ENCODE peak calls at places on chromosomes 7 and 10, in eight cellular contexts. J, A, L, N, S, K, Z and R are unnamed samples. For H3K9me3 and H3K4me1, the result is how much of the 10 kb centered on the place peaks cover.

GRCh38 chr10:73762915-73763314 is 18.7 kb downstream of the SEC24C start:
- DNase-seq in J (peak), A (no peak), L (peak), N (no peak), S (no peak), K (no peak), Z (no peak), R (no peak)

GRCh38 chr7:41630741-41631140 is 72.1 kb downstream of the INHBA start:
- DNase-seq in J (no peak), A (no peak), L (no peak), N (no peak), S (no peak), K (no peak), Z (no peak), R (no peak)

GRCh38 chr10:29209830-29210229 is 79.0 kb upstream of the LYZL1 start:
- DNase-seq in J (no peak), A (no peak), L (no peak), N (no peak), S (no peak), K (no peak), Z (no peak), R (no peak)

GRCh38 chr10:110919971-110920881 is 822 bp downstream of the SHOC2 start:
- DNase-seq in J (no peak), A (no peak), L (no peak), N (no peak), S (peak), K (peak), Z (peak), R (peak)

GRCh38 chr10:122688293-122688989 is 11.2 kb downstream of the C10orf120 start:
- DNase-seq in J (no peak), A (no peak), L (no peak), N (no peak), S (peak), K (no peak), Z (peak), R (no peak)

GRCh38 chr10:87816842-87817178 is 1.2 kb downstream of the ATAD1 start:
- DNase-seq in J (no peak), A (no peak), L (no peak), N (no peak), S (no peak), K (no peak), Z (no peak), R (no peak)

GRCh38 chr10:17643339-17643754 is 604 bp upstream of the STAM start:
- DNase-seq in J (peak), A (no peak), L (peak), N (peak), S (peak), K (no peak), Z (peak), R (peak)

GRCh38 chr7:115145512-115145911 is 223.6 kb downstream of the MDFIC start:
- DNase-seq in J (peak), A (no peak), L (peak), N (no peak), S (no peak), K (no peak), Z (no peak), R (no peak)

GRCh38 chr10:98331888-98332287 is 63.9 kb upstream of the LOXL4 start:
- DNase-seq in J (no peak), A (peak), L (no peak), N (no peak), S (no peak), K (peak), Z (no peak), R (no peak)

GRCh38 chr7:139494835-139495568 is 11.5 kb upstream of the KLRG2 start:
- DNase-seq in J (no peak), A (no peak), L (no peak), N (no peak), S (no peak), K (no peak), Z (no peak), R (no peak)

GRCh38 chr10:132158122-132158741 is 28.5 kb upstream of the DPYSL4 start:
- DNase-seq in J (no peak), A (no peak), L (no peak), N (peak), S (no peak), K (peak), Z (no peak), R (no peak)

GRCh38 chr10:43138757-43139241 is 554 bp downstream of the CSGALNACT2 start:
- DNase-seq in J (peak), A (no peak), L (peak), N (peak), S (peak), K (peak), Z (no peak), R (no peak)

GRCh38 chr7:27423290-27423689 is 180.7 kb downstream of the EVX1 start:
- DNase-seq in J (peak), A (no peak), L (peak), N (no peak), S (peak), K (no peak), Z (no peak), R (no peak)

GRCh38 chr10:128710795-128711183 is 584.6 kb upstream of the MKI67 start:
- DNase-seq in J (no peak), A (no peak), L (no peak), N (no peak), S (no peak), K (no peak), Z (no peak), R (no peak)

GRCh38 chr10:132867801-132868644 is 74.3 kb downstream of the CFAP46 start:
- DNase-seq in J (no peak), A (no peak), L (no peak), N (peak), S (no peak), K (no peak), Z (peak), R (no peak)

GRCh38 chr7:128299109-128299514 is 44.6 kb downstream of the RBM28 start:
- DNase-seq in J (no peak), A (peak), L (no peak), N (no peak), S (no peak), K (no peak), Z (no peak), R (no peak)

GRCh38 chr7:147443942-147444341 is 1146.6 kb upstream of the C7orf33 start:
- DNase-seq in J (no peak), A (no peak), L (no peak), N (no peak), S (no peak), K (no peak), Z (no peak), R (no peak)

GRCh38 chr7:79063019-79063698 is 390.3 kb downstream of the MAGI2 start:
- DNase-seq in J (no peak), A (no peak), L (no peak), N (no peak), S (no peak), K (no peak), Z (no peak), R (no peak)

GRCh38 chr7:132045481-132045980 is 489.1 kb upstream of the PODXL start:
- DNase-seq in J (no peak), A (no peak), L (no peak), N (no peak), S (no peak), K (no peak), Z (no peak), R (peak)

GRCh38 chr7:22354462-22354861 is 2.5 kb downstream of the RAPGEF5 start:
- DNase-seq in J (no peak), A (no peak), L (no peak), N (no peak), S (no peak), K (no peak), Z (no peak), R (no peak)

GRCh38 chr10:18478354-18478753 is 173.0 kb downstream of the NSUN6 start:
- DNase-seq in J (no peak), A (no peak), L (no peak), N (no peak), S (no peak), K (no peak), Z (no peak), R (no peak)

GRCh38 chr10:84715911-84716310 is 387.5 kb downstream of the CCSER2 start:
- DNase-seq in J (no peak), A (peak), L (no peak), N (no peak), S (no peak), K (peak), Z (no peak), R (no peak)

GRCh38 chr7:116223598-116223997 is 13.3 kb downstream of the TES start:
- DNase-seq in J (no peak), A (no peak), L (no peak), N (no peak), S (no peak), K (no peak), Z (no peak), R (no peak)

GRCh38 chr10:30847642-30848041 is 184.0 kb downstream of the ZNF438 start:
- DNase-seq in J (no peak), A (no peak), L (no peak), N (no peak), S (no peak), K (no peak), Z (no peak), R (no peak)

GRCh38 chr10:27998178-27998953 is 513 bp downstream of the ODAD2 start:
- DNase-seq in J (no peak), A (no peak), L (peak), N (peak), S (peak), K (no peak), Z (peak), R (no peak)

GRCh38 chr10:1401056-1401965 is 336.0 kb downstream of the ADARB2 start:
- DNase-seq in J (no peak), A (no peak), L (no peak), N (no peak), S (no peak), K (no peak), Z (no peak), R (no peak)

GRCh38 chr7:149199234-149199990 is 4.1 kb downstream of the ZNF282 start:
- DNase-seq in J (no peak), A (no peak), L (peak), N (peak), S (no peak), K (no peak), Z (no peak), R (no peak)

GRCh38 chr7:153433223-153433622 is 619.0 kb upstream of the DPP6 start:
- DNase-seq in J (no peak), A (no peak), L (no peak), N (no peak), S (no peak), K (no peak), Z (no peak), R (no peak)

GRCh38 chr10:96419351-96419750 is 60.5 kb upstream of the OPALIN start:
- DNase-seq in J (no peak), A (no peak), L (no peak), N (no peak), S (no peak), K (no peak), Z (no peak), R (no peak)

DNA sequence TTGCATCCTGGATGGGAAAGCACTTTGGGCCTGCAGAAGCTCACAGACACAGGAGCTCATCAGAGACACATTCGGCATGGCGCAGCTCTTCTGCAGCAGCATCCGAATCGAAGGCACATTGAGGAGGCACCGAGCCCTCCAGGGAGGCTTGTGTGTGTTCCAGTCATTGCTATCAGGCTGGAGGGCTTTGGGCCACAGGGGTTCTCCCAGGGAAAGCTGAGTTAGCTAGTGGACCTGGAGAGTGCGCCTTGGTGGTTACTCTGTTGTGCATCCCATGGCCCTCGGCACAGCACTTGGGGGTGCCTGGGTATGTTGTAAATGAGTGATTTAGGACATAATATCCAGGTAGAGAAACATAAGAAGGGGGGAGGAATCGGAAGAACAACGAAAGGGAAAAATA is 388.7 kb upstream of the RNF32 start:
- DNase-seq in J (no peak), A (no peak), L (no peak), N (no peak), S (no peak), K (no peak), Z (no peak), R (no peak)
- H3K9me3 ChIP-seq in J (under half), A (under half), L (under half), N (under half), S (under half), K (under half), Z (under half), R (under half)

GRCh38 chr10:93758911-93759410 is 1.2 kb downstream of the LGI1 start:
- DNase-seq in J (no peak), A (no peak), L (no peak), N (no peak), S (no peak), K (no peak), Z (no peak), R (no peak)
- H3K4me3 ChIP-seq in J (no peak), A (no peak), L (no peak), N (no peak), S (no peak), K (no peak), Z (peak), R (no peak)

DNA sequence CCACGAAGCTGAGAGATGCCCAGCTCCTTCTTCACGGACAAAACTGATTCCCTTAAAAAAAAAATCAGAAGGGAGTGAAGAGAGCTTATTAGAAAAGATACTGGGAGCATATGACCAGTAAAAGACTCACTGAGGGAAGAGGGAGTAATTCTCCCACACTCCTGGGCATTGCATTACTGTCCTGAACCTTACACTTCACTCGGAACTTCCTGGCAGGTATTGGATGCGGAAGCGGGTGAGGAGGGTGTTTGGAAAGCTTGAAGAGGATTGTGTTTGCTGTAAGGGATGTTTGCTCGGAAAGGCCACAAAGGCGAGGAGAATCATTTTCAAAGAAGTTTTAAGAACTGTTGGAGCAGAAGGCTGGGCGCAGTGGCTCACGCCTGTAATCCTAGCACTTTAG is 378 bp downstream of the HKDC1 start:
- DNase-seq in J (no peak), A (no peak), L (no peak), N (peak), S (no peak), K (no peak), Z (no peak), R (peak)
- H3K4me1 ChIP-seq in J (half or more), A (under half), L (under half), N (half or more), S (under half), K (under half), Z (under half), R (under half)

GRCh38 chr7:157905740-157906461 is 569.1 kb downstream of the DNAJB6 start:
- DNase-seq in J (no peak), A (peak), L (no peak), N (no peak), S (no peak), K (no peak), Z (no peak), R (no peak)

GRCh38 chr7:157903296-157903695 is 566.5 kb downstream of the DNAJB6 start:
- DNase-seq in J (no peak), A (no peak), L (no peak), N (no peak), S (no peak), K (no peak), Z (no peak), R (no peak)

GRCh38 chr7:157904211-157904865 is 567.5 kb downstream of the DNAJB6 start:
- DNase-seq in J (no peak), A (no peak), L (no peak), N (no peak), S (no peak), K (no peak), Z (no peak), R (no peak)

GRCh38 chr7:157903715-157904114 is 566.9 kb downstream of the DNAJB6 start:
- DNase-seq in J (no peak), A (no peak), L (no peak), N (no peak), S (no peak), K (no peak), Z (no peak), R (no peak)

GRCh38 chr7:157904866-157905215 is 568.0 kb downstream of the DNAJB6 start:
- DNase-seq in J (no peak), A (no peak), L (no peak), N (no peak), S (no peak), K (no peak), Z (no peak), R (no peak)
- H3K9me3 ChIP-seq in J (under half), A (under half), L (under half), N (under half), S (under half), K (under half), Z (under half), R (under half)

DNA sequence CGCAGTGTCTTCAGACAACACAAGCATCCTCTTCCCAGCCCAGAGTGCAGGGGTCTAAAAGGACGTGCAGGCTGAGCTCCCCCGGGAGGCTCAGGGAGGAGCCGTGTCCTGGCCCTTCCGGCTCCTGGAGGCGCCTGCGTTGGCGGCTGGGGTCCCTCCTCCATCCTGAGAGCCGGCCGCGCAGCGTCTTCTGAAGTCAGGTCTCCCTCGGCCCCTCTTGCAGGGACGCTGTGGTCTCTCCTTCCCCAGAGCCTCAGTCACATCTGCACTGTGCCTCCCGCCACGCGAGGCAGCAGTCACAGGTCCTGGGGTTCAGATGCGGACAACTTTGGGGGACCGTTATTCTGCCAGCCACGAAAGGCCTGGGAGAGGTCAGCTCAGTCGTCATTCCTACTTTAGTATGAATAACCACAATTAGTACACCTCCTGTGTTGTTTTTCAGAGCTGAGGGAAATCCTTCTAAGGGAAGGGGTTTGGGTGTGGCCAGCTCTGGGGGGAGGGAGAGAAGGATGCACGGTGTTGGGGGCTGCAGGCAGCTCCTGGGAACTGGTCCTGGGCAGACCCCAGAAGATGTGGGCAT is 41.2 kb downstream of the FAM20C start:
- DNase-seq in J (no peak), A (no peak), L (no peak), N (no peak), S (no peak), K (no peak), Z (no peak), R (no peak)
- H3K4me3 ChIP-seq in J (no peak), A (no peak), L (no peak), N (no peak), S (no peak), K (no peak), Z (peak), R (no peak)

DNA sequence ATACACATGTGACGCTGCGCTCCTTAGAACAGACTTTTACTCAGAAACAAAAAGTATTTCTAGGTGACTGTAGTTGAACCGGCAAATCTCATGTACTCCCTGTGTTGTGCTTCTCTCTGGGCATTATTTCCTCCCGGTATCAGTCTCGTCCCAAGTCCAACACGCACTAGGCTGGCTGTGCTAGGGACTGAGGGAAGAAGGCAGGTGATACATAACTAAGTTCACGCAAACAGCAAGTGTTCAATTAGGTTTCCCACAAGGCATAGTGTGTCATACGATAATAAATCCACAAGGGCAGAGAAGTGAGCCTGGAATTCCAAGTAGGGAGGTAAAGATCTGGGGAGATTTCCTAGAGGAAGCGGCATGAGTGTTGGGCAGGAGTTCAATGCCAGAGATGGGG is 20.4 kb downstream of the FAM53B start:
- DNase-seq in J (no peak), A (no peak), L (no peak), N (no peak), S (no peak), K (no peak), Z (no peak), R (no peak)
- H3K4me1 ChIP-seq in J (under half), A (under half), L (under half), N (half or more), S (half or more), K (half or more), Z (under half), R (half or more)

GRCh38 chr10:120988751-120989150 is 137.6 kb downstream of the WDR11 start:
- DNase-seq in J (no peak), A (no peak), L (no peak), N (no peak), S (no peak), K (no peak), Z (no peak), R (peak)
- H3K9me3 ChIP-seq in J (under half), A (under half), L (under half), N (under half), S (under half), K (under half), Z (under half), R (under half)

DNA sequence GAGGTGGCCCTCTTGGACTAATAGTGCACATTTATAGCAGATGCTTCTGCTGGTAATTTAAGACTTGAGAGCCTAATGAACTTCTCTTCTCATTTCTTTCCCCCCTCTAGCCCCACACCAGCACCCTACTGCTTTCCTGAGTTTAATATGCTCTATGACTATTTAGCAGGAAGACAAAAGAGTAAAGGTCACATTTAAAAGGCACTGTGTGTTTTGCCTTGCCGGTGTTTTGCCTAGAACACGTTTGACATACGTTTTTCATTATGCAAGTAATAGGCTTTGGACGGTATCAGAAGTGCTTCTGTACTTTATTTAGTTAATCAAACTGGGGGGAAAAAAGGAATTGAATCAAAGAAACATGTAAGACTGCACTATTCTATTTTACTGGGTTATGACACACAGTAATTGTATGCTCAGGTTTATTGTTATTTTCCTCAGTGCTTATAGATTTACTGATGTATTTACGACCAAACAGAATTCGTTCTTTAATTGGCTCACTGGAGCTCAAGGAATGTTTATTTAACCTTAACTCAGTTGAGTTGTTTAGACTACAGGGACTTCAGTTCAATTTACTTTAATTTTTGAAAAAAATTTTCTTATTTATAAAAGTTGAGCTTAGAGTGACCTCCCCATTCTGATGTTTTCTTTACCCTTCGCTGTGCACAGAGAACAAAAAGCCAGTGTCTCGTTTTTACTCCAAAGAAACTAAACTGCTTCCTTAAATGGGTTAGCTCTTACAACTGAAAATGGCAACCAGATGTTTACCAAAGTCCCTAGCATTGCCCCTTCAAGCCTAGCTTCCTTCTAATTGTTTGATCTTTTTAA is 35.4 kb downstream of the CPED1 start:
- DNase-seq in J (no peak), A (no peak), L (no peak), N (no peak), S (no peak), K (no peak), Z (no peak), R (no peak)
- H3K4me3 ChIP-seq in J (no peak), A (no peak), L (no peak), N (no peak), S (no peak), K (no peak), Z (peak), R (no peak)